ENCODE peak calls at places on chromosomes 6 and 20, in four cellular contexts. I, J, V and L are unnamed samples.

GRCh38 chr6:6634735-6635075 is 46.2 kb downstream of the LY86 start:
- DNase-seq in I (no peak), J (no peak), V (no peak), L (no peak)

GRCh38 chr6:66851930-66852329 is 1144.9 kb upstream of the EYS start:
- DNase-seq in I (no peak), J (no peak), V (no peak), L (no peak)

GRCh38 chr20:7301807-7302206 is 534.3 kb downstream of the BMP2 start:
- DNase-seq in I (no peak), J (no peak), V (no peak), L (no peak)

GRCh38 chr6:11632795-11633511 is 95.4 kb downstream of the TMEM170B start:
- DNase-seq in I (no peak), J (no peak), V (peak; percentile 48), L (no peak)

GRCh38 chr6:5078121-5078695 is 6.9 kb upstream of the PPP1R3G start:
- DNase-seq in I (no peak), J (no peak), V (peak; percentile 27), L (no peak)

GRCh38 chr6:79909517-79909916 is 37.8 kb downstream of the ELOVL4 start:
- DNase-seq in I (no peak), J (no peak), V (no peak), L (no peak)

GRCh38 chr6:170522565-170523183 is 30.4 kb downstream of the PSMB1 start:
- DNase-seq in I (no peak), J (no peak), V (peak; percentile 11), L (no peak)

GRCh38 chr6:26087284-26088115 is at the start of gene HFE:
- DNase-seq in I (peak; percentile 51), J (peak; percentile 70), V (peak; percentile 48), L (peak; percentile 71)

GRCh38 chr6:68527691-68528090 is 107.4 kb upstream of the ADGRB3 start:
- DNase-seq in I (no peak), J (no peak), V (no peak), L (no peak)

GRCh38 chr6:110828396-110828795 is 13.1 kb upstream of the CDK19 start:
- DNase-seq in I (no peak), J (no peak), V (no peak), L (no peak)

GRCh38 chr20:42161228-42161829 is 543.2 kb upstream of the CHD6 start:
- DNase-seq in I (no peak), J (no peak), V (no peak), L (no peak)

GRCh38 chr6:9942131-9942530 is 472.7 kb downstream of the TFAP2A start:
- DNase-seq in I (no peak), J (no peak), V (no peak), L (no peak)

GRCh38 chr6:33613794-33614166 is 7.3 kb upstream of the ITPR3 start:
- DNase-seq in I (peak; percentile 49), J (no peak), V (no peak), L (no peak)

DNA sequence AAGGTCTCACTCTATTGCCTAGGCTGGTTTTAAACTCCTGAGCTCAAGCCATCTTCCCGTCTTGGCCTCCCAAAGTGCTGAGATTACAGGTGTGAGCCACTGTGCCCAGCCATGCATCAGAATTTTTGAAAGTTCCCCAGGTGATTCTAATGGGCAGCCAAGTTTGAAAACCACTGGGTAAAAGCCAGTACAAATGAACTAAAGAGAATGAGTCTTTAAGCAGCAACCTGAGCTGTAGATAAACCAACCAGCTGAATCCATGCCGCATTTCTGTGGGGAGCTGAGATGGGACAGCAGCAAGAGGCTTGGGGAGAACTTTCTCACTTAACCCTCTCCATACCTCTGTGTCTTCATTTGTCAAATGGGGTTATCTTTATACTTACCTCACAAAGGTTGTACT is 67.5 kb downstream of the VEGFA start:
- DNase-seq in I (no peak), J (no peak), V (no peak), L (no peak)
- H3K4me1 ChIP-seq in I (peaks cover 48% of the 10 kb centered on the region), J (no peaks in the 10 kb centered on the region), V (peaks cover 27% of the 10 kb centered on the region), L (no peaks in the 10 kb centered on the region)

GRCh38 chr20:62356143-62356947 is 10.8 kb downstream of the LAMA5 start:
- DNase-seq in I (no peak), J (peak; percentile 65), V (peak; percentile 45), L (no peak)
- H3K27ac ChIP-seq in I (peak overlapping the region; percentile 86), J (peak overlapping the region; percentile 68), V (peak overlapping the region; percentile 99), L (peak overlapping the region; percentile 66)

GRCh38 chr20:37534401-37535157 is 6.9 kb upstream of the BLCAP start:
- DNase-seq in I (peak; percentile 46), J (peak; percentile 32), V (peak; percentile 79), L (peak; percentile 75)
- TF ChIP-seq POLR2A in I (no peak), J (no peak), V (no peak), L (no peak)

GRCh38 chr20:50110141-50111047 is 2.6 kb downstream of the UBE2V1 start:
- DNase-seq in I (peak; percentile 33), J (no peak), V (peak; percentile 31), L (no peak)

GRCh38 chr20:50113420-50114224 is 672 bp upstream of the UBE2V1 start:
- DNase-seq in I (no peak), J (no peak), V (no peak), L (no peak)

GRCh38 chr20:50111120-50111828 is 1.7 kb downstream of the UBE2V1 start:
- DNase-seq in I (no peak), J (no peak), V (no peak), L (no peak)

GRCh38 chr20:50112512-50113419 is at the start of gene UBE2V1:
- DNase-seq in I (peak; percentile 94), J (peak; percentile 92), V (peak; percentile 89), L (peak; percentile 95)

DNA sequence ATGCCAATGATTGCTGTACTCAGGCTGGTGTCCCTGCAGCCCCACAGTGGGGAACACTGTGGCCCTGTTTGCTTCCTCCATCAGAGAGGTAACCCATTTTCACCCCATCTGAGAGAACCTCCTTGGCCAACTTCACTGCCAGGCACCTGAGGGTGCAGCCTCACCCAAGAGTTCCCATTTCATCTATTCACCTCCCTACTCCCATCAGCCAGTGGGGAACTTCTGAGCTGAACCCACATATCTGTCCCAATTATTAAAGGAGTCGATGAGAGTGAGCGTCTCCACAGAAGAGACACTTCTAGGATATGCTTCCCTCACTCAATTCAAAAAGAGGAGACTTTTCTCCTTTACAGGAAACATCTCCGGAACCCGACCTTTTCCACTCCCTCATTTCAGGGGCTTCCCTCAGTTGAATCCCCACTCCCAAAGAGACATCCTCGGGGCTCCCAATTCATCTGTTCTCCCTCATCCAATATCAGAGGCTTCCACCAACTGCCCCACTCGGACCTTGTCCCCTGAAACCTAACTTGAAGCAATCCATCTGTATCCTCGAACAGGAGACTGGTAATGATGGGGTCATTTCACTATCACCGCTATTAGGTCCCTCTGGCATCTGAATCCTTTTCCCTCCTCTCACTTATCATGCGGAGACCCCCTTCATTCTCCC is 988 bp downstream of the UBE2V1 start:
- DNase-seq in I (no peak), J (no peak), V (no peak), L (no peak)
- H3K4me1 ChIP-seq in I (peaks cover 88% of the 10 kb centered on the region), J (peaks cover 11% of the 10 kb centered on the region), V (peaks cover 65% of the 10 kb centered on the region), L (peaks cover 31% of the 10 kb centered on the region)